ENCODE peak calls at places on chromosomes 12 and 14, in seven cellular contexts. Z, E, Q, M, J, U and G are unnamed samples.

GRCh38 chr14:68479247-68479646 is 313.6 kb downstream of the ZFP36L1 start:
- DNase-seq in Z (no peak), E (peak), Q (no peak), M (no peak), J (no peak), U (no peak), G (peak)

GRCh38 chr12:56713345-56713744 is 11.8 kb downstream of the NACA start:
- DNase-seq in Z (no peak), E (no peak), Q (no peak), M (no peak), J (no peak), U (no peak), G (no peak)

GRCh38 chr12:112828534-112828933 is 37.0 kb downstream of the RPH3A start:
- DNase-seq in Z (no peak), E (no peak), Q (no peak), M (no peak), J (no peak), U (no peak), G (no peak)

GRCh38 chr12:27048822-27049752 is 26.7 kb downstream of the MED21 start:
- DNase-seq in Z (peak), E (no peak), Q (no peak), M (no peak), J (no peak), U (peak), G (peak)

GRCh38 chr14:30573203-30573814 is 14.4 kb downstream of the G2E3 start:
- DNase-seq in Z (peak), E (no peak), Q (no peak), M (no peak), J (no peak), U (no peak), G (no peak)

GRCh38 chr12:12926571-12927071 is 25.3 kb downstream of the GPRC5D start:
- DNase-seq in Z (no peak), E (peak), Q (no peak), M (peak), J (no peak), U (peak), G (no peak)

GRCh38 chr14:88556581-88556980 is 1.8 kb upstream of the PTPN21 start:
- DNase-seq in Z (no peak), E (no peak), Q (no peak), M (no peak), J (no peak), U (peak), G (no peak)

GRCh38 chr12:91098942-91099341 is 12.4 kb downstream of the LUM start:
- DNase-seq in Z (peak), E (no peak), Q (no peak), M (no peak), J (no peak), U (peak), G (no peak)

GRCh38 chr12:12626471-12626870 is 14.8 kb downstream of the CREBL2 start:
- DNase-seq in Z (no peak), E (no peak), Q (no peak), M (no peak), J (no peak), U (no peak), G (no peak)

GRCh38 chr12:55831407-55831880 is 2.1 kb upstream of the DNAJC14 start:
- DNase-seq in Z (no peak), E (no peak), Q (no peak), M (no peak), J (no peak), U (no peak), G (no peak)

GRCh38 chr12:2456813-2457186 is 338.0 kb upstream of the FKBP4 start:
- DNase-seq in Z (no peak), E (no peak), Q (no peak), M (no peak), J (peak), U (no peak), G (no peak)

GRCh38 chr12:47190271-47190750 is 110.6 kb upstream of the AMIGO2 start:
- DNase-seq in Z (peak), E (no peak), Q (no peak), M (no peak), J (no peak), U (peak), G (peak)

GRCh38 chr12:124542021-124542941 is 25.1 kb downstream of the NCOR2 start:
- DNase-seq in Z (peak), E (no peak), Q (no peak), M (no peak), J (no peak), U (no peak), G (no peak)

GRCh38 chr14:93007225-93007997 is 84.5 kb downstream of the CHGA start:
- DNase-seq in Z (peak), E (no peak), Q (no peak), M (no peak), J (no peak), U (peak), G (no peak)

GRCh38 chr14:37594916-37595808 is at the start of the genes FOXA1 and TTC6:
- DNase-seq in Z (no peak), E (peak), Q (no peak), M (no peak), J (peak), U (no peak), G (peak)

GRCh38 chr12:49264466-49264872 is 413 bp upstream of the TUBA1C start:
- DNase-seq in Z (no peak), E (no peak), Q (peak), M (no peak), J (no peak), U (no peak), G (no peak)

GRCh38 chr14:21428930-21429329 is 27.0 kb downstream of the CHD8 start:
- DNase-seq in Z (peak), E (no peak), Q (no peak), M (no peak), J (peak), U (no peak), G (no peak)

GRCh38 chr12:77324763-77325468 is 259.5 kb upstream of the E2F7 start:
- DNase-seq in Z (peak), E (peak), Q (peak), M (peak), J (peak), U (peak), G (peak)

GRCh38 chr12:108572166-108572790 is 9.9 kb downstream of the ISCU start:
- DNase-seq in Z (peak), E (no peak), Q (no peak), M (peak), J (no peak), U (no peak), G (no peak)

GRCh38 chr12:132824053-132824452 is 4.6 kb downstream of the GOLGA3 start:
- DNase-seq in Z (no peak), E (no peak), Q (no peak), M (no peak), J (no peak), U (no peak), G (no peak)

GRCh38 chr14:20262642-20263128 is 23.6 kb downstream of the OR11H4 start:
- DNase-seq in Z (peak), E (no peak), Q (no peak), M (no peak), J (no peak), U (no peak), G (peak)

GRCh38 chr12:103728323-103728722 is 112.7 kb downstream of the NT5DC3 start:
- DNase-seq in Z (no peak), E (no peak), Q (no peak), M (no peak), J (no peak), U (no peak), G (no peak)

GRCh38 chr12:102883204-102883799 is 33.7 kb downstream of the PAH start:
- DNase-seq in Z (peak), E (peak), Q (peak), M (no peak), J (peak), U (peak), G (peak)

GRCh38 chr12:1471224-1471623 is 123.2 kb downstream of the FBXL14 start:
- DNase-seq in Z (no peak), E (no peak), Q (no peak), M (no peak), J (peak), U (no peak), G (no peak)

GRCh38 chr12:26803552-26803951 is 29.4 kb downstream of the ITPR2 start:
- DNase-seq in Z (peak), E (no peak), Q (no peak), M (no peak), J (no peak), U (no peak), G (no peak)

GRCh38 chr14:25003537-25003936 is 46.4 kb downstream of the STXBP6 start:
- DNase-seq in Z (peak), E (no peak), Q (no peak), M (no peak), J (no peak), U (no peak), G (no peak)

GRCh38 chr12:42143401-42144173 is 1.1 kb downstream of the GXYLT1 start:
- DNase-seq in Z (peak), E (no peak), Q (peak), M (no peak), J (no peak), U (peak), G (peak)